ENCODE peak calls at places on chromosomes 6 and 20, in six cellular contexts. Y is posterior vena cava; N is sciatic nerve; W is activated T-helper 1 cell treated with Interleukin-2 at 50 U/mL for 16 hours; D is HTR-8/SVneo; V is activated naive CD8-positive, alpha-beta T cell treated with anti-CD3 and anti-CD28 coated beads, Interleukin-2, amount 50 U/mL, for 16 hours. M is an unnamed sample.

GRCh38 chr6:150301871-150302800 is 66.7 kb upstream of the IYD start:
- DNase-seq in Y (no peak), N (no peak), W (no peak), D (peak; percentile 34), V (no peak), M (no peak)

GRCh38 chr6:30544666-30545272 is 11.5 kb downstream of the GNL1 start:
- DNase-seq in Y (no peak), N (no peak), W (no peak), D (peak; percentile 72), V (no peak), M (no peak)

GRCh38 chr6:144488590-144488989 is 203.5 kb downstream of the UTRN start:
- DNase-seq in Y (no peak), N (no peak), W (no peak), D (no peak), V (no peak), M (no peak)

GRCh38 chr6:33812669-33813068 is 8.9 kb upstream of the MLN start:
- DNase-seq in Y (no peak), N (no peak), W (no peak), D (peak; percentile 65), V (no peak), M (no peak)

GRCh38 chr6:88119769-88120168 is 46.4 kb downstream of the CNR1 start:
- DNase-seq in Y (no peak), N (no peak), W (no peak), D (no peak), V (no peak), M (no peak)

GRCh38 chr6:170596426-170596825 is 12.0 kb upstream of the PDCD2 start:
- DNase-seq in Y (no peak), N (no peak), W (no peak), D (no peak), V (no peak), M (no peak)

GRCh38 chr20:24909086-24909780 is 39.8 kb upstream of the CST7 start:
- DNase-seq in Y (peak; percentile 72), N (no peak), W (no peak), D (no peak), V (no peak), M (no peak)

GRCh38 chr6:100269189-100269588 is 195.5 kb downstream of the SIM1 start:
- DNase-seq in Y (no peak), N (no peak), W (no peak), D (peak; percentile 13), V (no peak), M (no peak)

GRCh38 chr20:59955131-59955796 is 3.0 kb upstream of the CDH26 start:
- DNase-seq in Y (no peak), N (no peak), W (no peak), D (peak; percentile 61), V (no peak), M (no peak)

GRCh38 chr6:88013015-88013414 is 34.6 kb upstream of the SPACA1 start:
- DNase-seq in Y (no peak), N (no peak), W (no peak), D (no peak), V (no peak), M (no peak)

GRCh38 chr6:17964633-17965032 is 22.8 kb downstream of the KIF13A start:
- DNase-seq in Y (no peak), N (no peak), W (no peak), D (no peak), V (no peak), M (no peak)

M was measured in GM12878.